ENCODE peak calls at places on chromosomes 6 and 20, in ten cellular contexts. P, L, A, T, F, I, S, N, O and Z are unnamed samples.

GRCh38 chr6:134805163-134805562 is 144.7 kb downstream of the ALDH8A1 start:
- DNase-seq in P (no peak), L (no peak), A (no peak), T (no peak), F (no peak), I (no peak), S (no peak), N (no peak), O (no peak), Z (no peak)

GRCh38 chr6:13810688-13811446 is 3.5 kb downstream of the MCUR1 start:
- DNase-seq in P (no peak), L (no peak), A (no peak), T (no peak), F (no peak), I (no peak), S (peak; percentile 51), N (no peak), O (no peak), Z (no peak)

GRCh38 chr6:80457044-80457933 is 350.8 kb downstream of the BCKDHB start:
- DNase-seq in P (peak; percentile 98), L (no peak), A (no peak), T (no peak), F (peak; percentile 66), I (peak; percentile 98), S (peak; percentile 99), N (no peak), O (no peak), Z (no peak)

GRCh38 chr20:38395165-38395564 is 40.0 kb downstream of the SNHG17 start:
- DNase-seq in P (no peak), L (no peak), A (no peak), T (no peak), F (no peak), I (no peak), S (peak; percentile 33), N (no peak), O (no peak), Z (no peak)

GRCh38 chr6:111763381-111763780 is 109.9 kb downstream of the FYN start:
- DNase-seq in P (peak; percentile 80), L (no peak), A (no peak), T (no peak), F (peak; percentile 19), I (peak; percentile 44), S (no peak), N (no peak), O (no peak), Z (no peak)

GRCh38 chr20:50447102-50447804 is 62.9 kb upstream of the PTPN1 start:
- DNase-seq in P (no peak), L (no peak), A (no peak), T (no peak), F (no peak), I (no peak), S (no peak), N (no peak), O (no peak), Z (no peak)

GRCh38 chr20:40657526-40657925 is 31.5 kb downstream of the MAFB start:
- DNase-seq in P (no peak), L (no peak), A (no peak), T (no peak), F (no peak), I (no peak), S (peak; percentile 71), N (no peak), O (no peak), Z (no peak)

GRCh38 chr6:94278146-94278545 is 858.8 kb upstream of the EPHA7 start:
- DNase-seq in P (no peak), L (no peak), A (no peak), T (no peak), F (no peak), I (no peak), S (no peak), N (no peak), O (no peak), Z (no peak)

GRCh38 chr20:38420232-38421085 is 14.7 kb downstream of the SNHG17 start:
- DNase-seq in P (peak; percentile 8), L (no peak), A (no peak), T (no peak), F (no peak), I (no peak), S (no peak), N (no peak), O (no peak), Z (no peak)

GRCh38 chr6:31490115-31490873 is 7.7 kb upstream of the MICB start:
- DNase-seq in P (no peak), L (no peak), A (peak; percentile 21), T (no peak), F (no peak), I (no peak), S (no peak), N (no peak), O (no peak), Z (no peak)

GRCh38 chr6:125008957-125009356 is 46.7 kb downstream of the RNF217 start:
- DNase-seq in P (no peak), L (no peak), A (no peak), T (no peak), F (no peak), I (no peak), S (no peak), N (no peak), O (no peak), Z (no peak)

GRCh38 chr6:166757226-166758135 is 130.4 kb upstream of the RPS6KA2 start:
- DNase-seq in P (peak; percentile 59), L (no peak), A (no peak), T (peak; percentile 56), F (peak; percentile 20), I (peak; percentile 65), S (peak; percentile 75), N (no peak), O (no peak), Z (no peak)

GRCh38 chr6:127952831-127953230 is 52.0 kb upstream of the THEMIS start:
- DNase-seq in P (no peak), L (peak; percentile 79), A (no peak), T (no peak), F (no peak), I (no peak), S (peak; percentile 34), N (no peak), O (no peak), Z (no peak)

GRCh38 chr20:57663681-57664451 is 43.6 kb upstream of the ZBP1 start:
- DNase-seq in P (no peak), L (no peak), A (no peak), T (no peak), F (no peak), I (no peak), S (no peak), N (no peak), O (no peak), Z (no peak)

GRCh38 chr6:170134077-170135040 is 156.5 kb downstream of the DLL1 start:
- DNase-seq in P (no peak), L (no peak), A (no peak), T (no peak), F (no peak), I (no peak), S (no peak), N (no peak), O (no peak), Z (no peak)

GRCh38 chr6:163867518-163868292 is 453.2 kb downstream of the QKI start:
- DNase-seq in P (no peak), L (no peak), A (no peak), T (no peak), F (no peak), I (no peak), S (no peak), N (no peak), O (no peak), Z (no peak)

GRCh38 chr6:28136585-28137457 is 4.9 kb upstream of the ZKSCAN8 start:
- DNase-seq in P (peak; percentile 96), L (peak; percentile 86), A (peak; percentile 95), T (peak; percentile 87), F (peak; percentile 88), I (peak; percentile 98), S (peak; percentile 98), N (peak; percentile 65), O (peak; percentile 86), Z (peak; percentile 14)

GRCh38 chr6:73145690-73146089 is 79.6 kb downstream of the KHDC1L start:
- DNase-seq in P (no peak), L (no peak), A (no peak), T (no peak), F (no peak), I (no peak), S (no peak), N (no peak), O (no peak), Z (no peak)

GRCh38 chr6:55919909-55920308 is 44.5 kb upstream of the BMP5 start:
- DNase-seq in P (no peak), L (no peak), A (no peak), T (no peak), F (no peak), I (no peak), S (no peak), N (no peak), O (no peak), Z (no peak)

GRCh38 chr20:1669304-1669703 is 11.7 kb upstream of the SIRPG start:
- DNase-seq in P (no peak), L (no peak), A (no peak), T (no peak), F (no peak), I (no peak), S (peak; percentile 75), N (no peak), O (no peak), Z (no peak)

GRCh38 chr6:42320762-42321161 is 103.1 kb upstream of the MRPS10 start:
- DNase-seq in P (no peak), L (no peak), A (no peak), T (no peak), F (no peak), I (peak; percentile 11), S (no peak), N (no peak), O (no peak), Z (no peak)

GRCh38 chr6:90074161-90074560 is 179.9 kb downstream of the GJA10 start:
- DNase-seq in P (peak; percentile 41), L (no peak), A (no peak), T (no peak), F (no peak), I (peak; percentile 31), S (peak; percentile 24), N (no peak), O (no peak), Z (no peak)

GRCh38 chr6:72418495-72418894 is 203.4 kb upstream of the KCNQ5 start:
- DNase-seq in P (peak; percentile 89), L (peak; percentile 57), A (no peak), T (no peak), F (peak; percentile 81), I (peak; percentile 21), S (peak; percentile 86), N (no peak), O (no peak), Z (no peak)